ENCODE peak calls at places on chromosomes 1 and 21, in five cellular contexts. One of them, this sample, is unnamed.

GRCh38 chr1:231951399-231951798 is 324.8 kb downstream of the DISC1 start:
- DNase-seq in fibroblast of lung: peak
- DNase-seq in GM23248: peak
- DNase-seq in cardiac muscle cell: no peak
- DNase-seq in HL-60: no peak
- DNase-seq in this sample: no peak

GRCh38 chr21:42316891-42317290 is 1.7 kb upstream of the TFF3 start:
- DNase-seq in fibroblast of lung: no peak
- DNase-seq in GM23248: no peak
- DNase-seq in cardiac muscle cell: no peak
- DNase-seq in HL-60: no peak
- DNase-seq in this sample: no peak

GRCh38 chr1:67482733-67483482 is 52.7 kb upstream of the SERBP1 start:
- DNase-seq in fibroblast of lung: no peak
- DNase-seq in GM23248: no peak
- DNase-seq in cardiac muscle cell: no peak
- DNase-seq in HL-60: no peak
- DNase-seq in this sample: no peak

GRCh38 chr1:117828206-117828605 is 101.2 kb downstream of the GDAP2 start:
- DNase-seq in fibroblast of lung: peak
- DNase-seq in GM23248: peak
- DNase-seq in cardiac muscle cell: peak
- DNase-seq in HL-60: no peak
- DNase-seq in this sample: no peak

GRCh38 chr1:25816112-25816718 is 3.5 kb upstream of the MTFR1L start:
- DNase-seq in fibroblast of lung: no peak
- DNase-seq in GM23248: no peak
- DNase-seq in cardiac muscle cell: no peak
- DNase-seq in HL-60: no peak
- DNase-seq in this sample: no peak

GRCh38 chr1:98103617-98104284 is 182.9 kb upstream of the DPYD start:
- DNase-seq in fibroblast of lung: no peak
- DNase-seq in GM23248: peak
- DNase-seq in cardiac muscle cell: no peak
- DNase-seq in HL-60: no peak
- DNase-seq in this sample: no peak

GRCh38 chr1:37240897-37241296 is 206.6 kb upstream of the GRIK3 start:
- DNase-seq in fibroblast of lung: no peak
- DNase-seq in GM23248: no peak
- DNase-seq in cardiac muscle cell: no peak
- DNase-seq in HL-60: no peak
- DNase-seq in this sample: no peak

GRCh38 chr1:92446546-92446945 is 40.2 kb downstream of the GFI1 start:
- DNase-seq in fibroblast of lung: peak
- DNase-seq in GM23248: peak
- DNase-seq in cardiac muscle cell: no peak
- DNase-seq in HL-60: no peak
- DNase-seq in this sample: no peak

GRCh38 chr1:240998024-240998423 is 359.0 kb downstream of the RGS7 start:
- DNase-seq in fibroblast of lung: peak
- DNase-seq in GM23248: peak
- DNase-seq in cardiac muscle cell: no peak
- DNase-seq in HL-60: no peak
- DNase-seq in this sample: no peak

GRCh38 chr1:9717193-9718005 is 65.9 kb downstream of the PIK3CD start:
- DNase-seq in fibroblast of lung: no peak
- DNase-seq in GM23248: no peak
- DNase-seq in cardiac muscle cell: peak
- DNase-seq in HL-60: peak
- DNase-seq in this sample: no peak

GRCh38 chr1:205664399-205665108 is 15.8 kb downstream of the SLC45A3 start:
- DNase-seq in fibroblast of lung: peak
- DNase-seq in GM23248: no peak
- DNase-seq in cardiac muscle cell: no peak
- DNase-seq in HL-60: no peak
- DNase-seq in this sample: peak

GRCh38 chr1:151968058-151968457 is 25.6 kb downstream of the S100A10 start:
- DNase-seq in fibroblast of lung: peak
- DNase-seq in GM23248: peak
- DNase-seq in cardiac muscle cell: peak
- DNase-seq in HL-60: no peak
- DNase-seq in this sample: no peak

GRCh38 chr1:25112400-25112799 is 119.9 kb downstream of the SYF2 start:
- DNase-seq in fibroblast of lung: no peak
- DNase-seq in GM23248: no peak
- DNase-seq in cardiac muscle cell: no peak
- DNase-seq in HL-60: no peak
- DNase-seq in this sample: no peak

GRCh38 chr1:106889054-106889453 is 167.4 kb upstream of the PRMT6 start:
- DNase-seq in fibroblast of lung: no peak
- DNase-seq in GM23248: no peak
- DNase-seq in cardiac muscle cell: peak
- DNase-seq in HL-60: no peak
- DNase-seq in this sample: no peak

GRCh38 chr1:54671985-54672608 is 30.5 kb downstream of the MROH7 start:
- DNase-seq in fibroblast of lung: peak
- DNase-seq in GM23248: peak
- DNase-seq in cardiac muscle cell: peak
- DNase-seq in HL-60: peak
- DNase-seq in this sample: no peak

GRCh38 chr1:219374636-219375035 is 201.0 kb downstream of the LYPLAL1 start:
- DNase-seq in fibroblast of lung: peak
- DNase-seq in GM23248: no peak
- DNase-seq in cardiac muscle cell: no peak
- DNase-seq in HL-60: no peak
- DNase-seq in this sample: no peak

GRCh38 chr21:46038871-46039397 is 57.4 kb downstream of the COL6A1 start:
- DNase-seq in fibroblast of lung: peak
- DNase-seq in GM23248: peak
- DNase-seq in cardiac muscle cell: no peak
- DNase-seq in HL-60: no peak
- DNase-seq in this sample: no peak

GRCh38 chr1:96187027-96187426 is 534.6 kb upstream of the PTBP2 start:
- DNase-seq in fibroblast of lung: no peak
- DNase-seq in GM23248: no peak
- DNase-seq in cardiac muscle cell: no peak
- DNase-seq in HL-60: no peak
- DNase-seq in this sample: no peak
- H3K27ac ChIP-seq in fibroblast of lung: no peak
- H3K27ac ChIP-seq in GM23248: no peak
- H3K27ac ChIP-seq in cardiac muscle cell: no peak
- H3K27ac ChIP-seq in HL-60: no peak
- H3K27ac ChIP-seq in this sample: no peak

DNA sequence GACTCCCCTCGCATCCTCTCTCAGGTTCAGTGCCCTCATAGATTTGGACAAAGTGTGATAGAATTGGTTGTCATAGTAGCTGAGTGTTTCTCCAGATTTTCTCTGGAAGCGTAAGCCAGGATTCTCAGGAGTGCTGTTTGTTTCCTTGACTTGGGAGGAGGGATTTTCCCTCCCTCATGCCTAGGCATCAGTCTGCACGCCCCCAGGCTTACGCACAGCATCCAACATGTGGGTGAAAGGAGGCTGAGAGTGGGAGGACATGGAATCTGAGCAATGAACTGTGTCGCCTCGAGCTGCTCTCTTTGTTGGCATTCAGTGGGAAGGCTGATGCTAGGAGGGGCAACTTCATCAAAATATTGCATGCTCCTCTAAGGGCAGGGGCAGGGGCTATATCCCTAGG is 503.5 kb downstream of the LTN1 start:
- DNase-seq in fibroblast of lung: peak
- DNase-seq in GM23248: no peak
- DNase-seq in cardiac muscle cell: no peak
- DNase-seq in HL-60: no peak
- DNase-seq in this sample: no peak
- H3K27ac ChIP-seq in fibroblast of lung: no peak
- H3K27ac ChIP-seq in GM23248: no peak
- H3K27ac ChIP-seq in cardiac muscle cell: no peak
- H3K27ac ChIP-seq in HL-60: no peak
- H3K27ac ChIP-seq in this sample: no peak

GRCh38 chr1:206706298-206706791 is 21.6 kb downstream of the MAPKAPK2 start:
- DNase-seq in fibroblast of lung: peak
- DNase-seq in GM23248: peak
- DNase-seq in cardiac muscle cell: no peak
- DNase-seq in HL-60: no peak
- DNase-seq in this sample: no peak
- H3K27ac ChIP-seq in fibroblast of lung: peak
- H3K27ac ChIP-seq in GM23248: peak
- H3K27ac ChIP-seq in cardiac muscle cell: no peak
- H3K27ac ChIP-seq in HL-60: no peak
- H3K27ac ChIP-seq in this sample: no peak

GRCh38 chr21:40754466-40754865 is 92.5 kb downstream of the DSCAM start:
- DNase-seq in fibroblast of lung: no peak
- DNase-seq in GM23248: no peak
- DNase-seq in cardiac muscle cell: peak
- DNase-seq in HL-60: no peak
- DNase-seq in this sample: no peak

GRCh38 chr21:40759061-40759460 is 87.9 kb downstream of the DSCAM start:
- DNase-seq in fibroblast of lung: no peak
- DNase-seq in GM23248: no peak
- DNase-seq in cardiac muscle cell: no peak
- DNase-seq in HL-60: no peak
- DNase-seq in this sample: no peak

GRCh38 chr21:40753756-40754155 is 93.2 kb downstream of the DSCAM start:
- DNase-seq in fibroblast of lung: no peak
- DNase-seq in GM23248: no peak
- DNase-seq in cardiac muscle cell: peak
- DNase-seq in HL-60: no peak
- DNase-seq in this sample: no peak

GRCh38 chr21:40760811-40761210 is 86.1 kb downstream of the DSCAM start:
- DNase-seq in fibroblast of lung: peak
- DNase-seq in GM23248: no peak
- DNase-seq in cardiac muscle cell: no peak
- DNase-seq in HL-60: no peak
- DNase-seq in this sample: no peak

GRCh38 chr21:40757366-40757765 is 89.6 kb downstream of the DSCAM start:
- DNase-seq in fibroblast of lung: no peak
- DNase-seq in GM23248: no peak
- DNase-seq in cardiac muscle cell: no peak
- DNase-seq in HL-60: no peak
- DNase-seq in this sample: no peak
- H3K27ac ChIP-seq in fibroblast of lung: no peak
- H3K27ac ChIP-seq in GM23248: no peak
- H3K27ac ChIP-seq in cardiac muscle cell: no peak
- H3K27ac ChIP-seq in HL-60: no peak
- H3K27ac ChIP-seq in this sample: no peak

GRCh38 chr1:108523829-108524228 is 36.1 kb upstream of the EEIG2 start:
- DNase-seq in fibroblast of lung: no peak
- DNase-seq in GM23248: no peak
- DNase-seq in cardiac muscle cell: no peak
- DNase-seq in HL-60: no peak
- DNase-seq in this sample: no peak
- H3K27ac ChIP-seq in fibroblast of lung: no peak
- H3K27ac ChIP-seq in GM23248: no peak
- H3K27ac ChIP-seq in cardiac muscle cell: no peak
- H3K27ac ChIP-seq in HL-60: no peak
- H3K27ac ChIP-seq in this sample: no peak

GRCh38 chr1:81021134-81021533 is 779.6 kb upstream of the ADGRL2 start:
- DNase-seq in fibroblast of lung: no peak
- DNase-seq in GM23248: no peak
- DNase-seq in cardiac muscle cell: no peak
- DNase-seq in HL-60: no peak
- DNase-seq in this sample: no peak

GRCh38 chr1:81023187-81023724 is 777.5 kb upstream of the ADGRL2 start:
- DNase-seq in fibroblast of lung: no peak
- DNase-seq in GM23248: no peak
- DNase-seq in cardiac muscle cell: no peak
- DNase-seq in HL-60: no peak
- DNase-seq in this sample: no peak

GRCh38 chr1:81020506-81020905 is 780.2 kb upstream of the ADGRL2 start:
- DNase-seq in fibroblast of lung: no peak
- DNase-seq in GM23248: no peak
- DNase-seq in cardiac muscle cell: no peak
- DNase-seq in HL-60: no peak
- DNase-seq in this sample: no peak
- H3K27ac ChIP-seq in fibroblast of lung: no peak
- H3K27ac ChIP-seq in GM23248: no peak
- H3K27ac ChIP-seq in cardiac muscle cell: no peak
- H3K27ac ChIP-seq in HL-60: no peak
- H3K27ac ChIP-seq in this sample: no peak

GRCh38 chr1:10765734-10766478 is 30.5 kb downstream of the CASZ1 start:
- DNase-seq in fibroblast of lung: no peak
- DNase-seq in GM23248: peak
- DNase-seq in cardiac muscle cell: no peak
- DNase-seq in HL-60: no peak
- DNase-seq in this sample: peak
- H3K27ac ChIP-seq in fibroblast of lung: no peak
- H3K27ac ChIP-seq in GM23248: no peak
- H3K27ac ChIP-seq in cardiac muscle cell: no peak
- H3K27ac ChIP-seq in HL-60: no peak
- H3K27ac ChIP-seq in this sample: peak

GRCh38 chr1:20486457-20487235 is 636 bp upstream of the CAMK2N1 start:
- DNase-seq in fibroblast of lung: peak
- DNase-seq in GM23248: peak
- DNase-seq in cardiac muscle cell: peak
- DNase-seq in HL-60: no peak
- DNase-seq in this sample: no peak
- H3K27ac ChIP-seq in fibroblast of lung: peak
- H3K27ac ChIP-seq in GM23248: peak
- H3K27ac ChIP-seq in cardiac muscle cell: no peak
- H3K27ac ChIP-seq in HL-60: no peak
- H3K27ac ChIP-seq in this sample: peak

DNA sequence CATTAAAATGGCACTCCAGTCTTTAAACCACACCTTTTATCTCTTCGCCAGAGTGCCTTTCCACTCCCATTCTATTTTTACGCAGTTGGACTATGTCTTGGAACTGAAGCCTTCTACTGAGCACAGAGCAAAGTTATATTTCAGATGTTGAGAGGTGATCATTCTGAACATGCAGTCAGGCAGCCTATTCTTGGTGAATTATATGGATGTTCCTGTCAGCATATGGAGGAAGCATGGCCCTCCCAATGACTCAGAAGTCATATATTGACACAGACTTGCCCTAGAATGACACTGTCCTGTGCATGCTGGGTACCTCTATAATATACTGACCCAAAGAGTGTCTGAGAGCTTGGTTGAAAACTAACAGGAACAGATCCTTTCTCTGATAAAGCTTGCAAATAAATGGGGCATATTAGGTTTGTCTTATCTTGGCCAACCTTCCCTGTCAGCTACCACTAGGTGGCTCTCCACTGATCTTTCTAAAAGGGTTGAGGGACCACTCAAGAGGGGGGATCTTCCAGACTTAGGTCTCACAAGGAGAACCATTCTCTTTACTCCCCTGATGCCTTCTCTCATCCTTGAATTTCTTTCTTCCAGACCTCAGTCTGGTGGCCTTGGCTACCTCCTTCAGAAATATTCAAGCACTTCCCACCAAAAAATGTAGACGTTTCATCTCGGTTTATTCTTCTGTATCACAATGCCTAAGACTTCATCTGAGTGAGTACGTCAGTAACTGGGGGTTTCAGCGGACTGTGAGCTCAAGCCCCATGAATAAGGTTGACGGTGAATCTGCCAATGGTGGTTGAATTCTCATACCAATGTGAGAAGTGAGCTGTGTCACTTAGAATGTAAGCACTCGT is 11.8 kb upstream of the ALG14 start:
- DNase-seq in fibroblast of lung: peak
- DNase-seq in GM23248: peak
- DNase-seq in cardiac muscle cell: peak
- DNase-seq in HL-60: no peak
- DNase-seq in this sample: peak
- H3K27ac ChIP-seq in fibroblast of lung: no peak
- H3K27ac ChIP-seq in GM23248: no peak
- H3K27ac ChIP-seq in cardiac muscle cell: no peak
- H3K27ac ChIP-seq in HL-60: no peak
- H3K27ac ChIP-seq in this sample: no peak

GRCh38 chr1:30955448-30956015 is 47.0 kb upstream of the SDC3 start:
- DNase-seq in fibroblast of lung: peak
- DNase-seq in GM23248: peak
- DNase-seq in cardiac muscle cell: no peak
- DNase-seq in HL-60: no peak
- DNase-seq in this sample: no peak
- H3K27ac ChIP-seq in fibroblast of lung: no peak
- H3K27ac ChIP-seq in GM23248: peak
- H3K27ac ChIP-seq in cardiac muscle cell: no peak
- H3K27ac ChIP-seq in HL-60: no peak
- H3K27ac ChIP-seq in this sample: no peak

This sample was measured in epithelial cell of prostate.